ENCODE peak calls at places on chromosomes 1 and 21, in six cellular contexts. One of them, this sample, is unnamed.

GRCh38 chr1:3674100-3675094 is 22.1 kb downstream of the TP73 start:
- DNase-seq in fibroblast of the conjunctiva: no peak
- DNase-seq in dorsolateral prefrontal cortex: no peak
- DNase-seq in activated CD8-positive, alpha-beta memory T cell treated with anti-CD3 and anti-CD28 coated beads, Interleukin-2, amount 50 U/mL, for 48 hours: no peak
- DNase-seq in MV-4-11: no peak
- DNase-seq in amygdala: no peak
- DNase-seq in this sample: no peak

GRCh38 chr1:7610936-7611335 is 160.2 kb upstream of the VAMP3 start:
- DNase-seq in fibroblast of the conjunctiva: no peak
- DNase-seq in dorsolateral prefrontal cortex: no peak
- DNase-seq in activated CD8-positive, alpha-beta memory T cell treated with anti-CD3 and anti-CD28 coated beads, Interleukin-2, amount 50 U/mL, for 48 hours: no peak
- DNase-seq in MV-4-11: no peak
- DNase-seq in amygdala: no peak
- DNase-seq in this sample: no peak

GRCh38 chr1:66446261-66447001 is 87.5 kb upstream of the SGIP1 start:
- DNase-seq in fibroblast of the conjunctiva: peak; percentile 69
- DNase-seq in dorsolateral prefrontal cortex: peak; percentile 14
- DNase-seq in activated CD8-positive, alpha-beta memory T cell treated with anti-CD3 and anti-CD28 coated beads, Interleukin-2, amount 50 U/mL, for 48 hours: no peak
- DNase-seq in MV-4-11: peak; percentile 63
- DNase-seq in amygdala: no peak
- DNase-seq in this sample: peak; percentile 22

GRCh38 chr1:44849575-44850132 is 6.6 kb upstream of the PTCH2 start:
- DNase-seq in fibroblast of the conjunctiva: no peak
- DNase-seq in dorsolateral prefrontal cortex: no peak
- DNase-seq in activated CD8-positive, alpha-beta memory T cell treated with anti-CD3 and anti-CD28 coated beads, Interleukin-2, amount 50 U/mL, for 48 hours: no peak
- DNase-seq in MV-4-11: no peak
- DNase-seq in amygdala: no peak
- DNase-seq in this sample: no peak

GRCh38 chr1:25195835-25196234 is 36.5 kb downstream of the SYF2 start:
- DNase-seq in fibroblast of the conjunctiva: no peak
- DNase-seq in dorsolateral prefrontal cortex: no peak
- DNase-seq in activated CD8-positive, alpha-beta memory T cell treated with anti-CD3 and anti-CD28 coated beads, Interleukin-2, amount 50 U/mL, for 48 hours: no peak
- DNase-seq in MV-4-11: no peak
- DNase-seq in amygdala: no peak
- DNase-seq in this sample: no peak

GRCh38 chr21:36470294-36470693 is 9.6 kb downstream of the CLDN14 start:
- DNase-seq in fibroblast of the conjunctiva: no peak
- DNase-seq in dorsolateral prefrontal cortex: no peak
- DNase-seq in activated CD8-positive, alpha-beta memory T cell treated with anti-CD3 and anti-CD28 coated beads, Interleukin-2, amount 50 U/mL, for 48 hours: no peak
- DNase-seq in MV-4-11: no peak
- DNase-seq in amygdala: no peak
- DNase-seq in this sample: no peak

GRCh38 chr1:156936191-156936590 is 15.8 kb downstream of the LRRC71 start:
- DNase-seq in fibroblast of the conjunctiva: no peak
- DNase-seq in dorsolateral prefrontal cortex: no peak
- DNase-seq in activated CD8-positive, alpha-beta memory T cell treated with anti-CD3 and anti-CD28 coated beads, Interleukin-2, amount 50 U/mL, for 48 hours: no peak
- DNase-seq in MV-4-11: no peak
- DNase-seq in amygdala: no peak
- DNase-seq in this sample: no peak

GRCh38 chr1:187680823-187681222 is 852.1 kb downstream of the PLA2G4A start:
- DNase-seq in fibroblast of the conjunctiva: no peak
- DNase-seq in dorsolateral prefrontal cortex: no peak
- DNase-seq in activated CD8-positive, alpha-beta memory T cell treated with anti-CD3 and anti-CD28 coated beads, Interleukin-2, amount 50 U/mL, for 48 hours: no peak
- DNase-seq in MV-4-11: no peak
- DNase-seq in amygdala: no peak
- DNase-seq in this sample: no peak

GRCh38 chr1:161161652-161162051 is 2.4 kb downstream of the USP21 start:
- DNase-seq in fibroblast of the conjunctiva: no peak
- DNase-seq in dorsolateral prefrontal cortex: no peak
- DNase-seq in activated CD8-positive, alpha-beta memory T cell treated with anti-CD3 and anti-CD28 coated beads, Interleukin-2, amount 50 U/mL, for 48 hours: no peak
- DNase-seq in MV-4-11: no peak
- DNase-seq in amygdala: no peak
- DNase-seq in this sample: no peak

GRCh38 chr21:45033791-45034555 is 40.4 kb upstream of the ADARB1 start:
- DNase-seq in fibroblast of the conjunctiva: no peak
- DNase-seq in dorsolateral prefrontal cortex: no peak
- DNase-seq in activated CD8-positive, alpha-beta memory T cell treated with anti-CD3 and anti-CD28 coated beads, Interleukin-2, amount 50 U/mL, for 48 hours: no peak
- DNase-seq in MV-4-11: no peak
- DNase-seq in amygdala: no peak
- DNase-seq in this sample: no peak

GRCh38 chr1:5683446-5683845 is 308.8 kb downstream of the NPHP4 start:
- DNase-seq in fibroblast of the conjunctiva: no peak
- DNase-seq in dorsolateral prefrontal cortex: no peak
- DNase-seq in activated CD8-positive, alpha-beta memory T cell treated with anti-CD3 and anti-CD28 coated beads, Interleukin-2, amount 50 U/mL, for 48 hours: no peak
- DNase-seq in MV-4-11: no peak
- DNase-seq in amygdala: no peak
- DNase-seq in this sample: no peak

GRCh38 chr1:153786038-153786790 is 11.0 kb downstream of the SLC27A3 start:
- DNase-seq in fibroblast of the conjunctiva: no peak
- DNase-seq in dorsolateral prefrontal cortex: no peak
- DNase-seq in activated CD8-positive, alpha-beta memory T cell treated with anti-CD3 and anti-CD28 coated beads, Interleukin-2, amount 50 U/mL, for 48 hours: no peak
- DNase-seq in MV-4-11: no peak
- DNase-seq in amygdala: no peak
- DNase-seq in this sample: no peak

GRCh38 chr1:40421694-40422384 is 28.4 kb upstream of the ZFP69B start:
- DNase-seq in fibroblast of the conjunctiva: no peak
- DNase-seq in dorsolateral prefrontal cortex: peak; percentile 9
- DNase-seq in activated CD8-positive, alpha-beta memory T cell treated with anti-CD3 and anti-CD28 coated beads, Interleukin-2, amount 50 U/mL, for 48 hours: no peak
- DNase-seq in MV-4-11: peak; percentile 78
- DNase-seq in amygdala: no peak
- DNase-seq in this sample: no peak

GRCh38 chr1:224623743-224624333 is 7.7 kb downstream of the CNIH3 start:
- DNase-seq in fibroblast of the conjunctiva: peak; percentile 32
- DNase-seq in dorsolateral prefrontal cortex: no peak
- DNase-seq in activated CD8-positive, alpha-beta memory T cell treated with anti-CD3 and anti-CD28 coated beads, Interleukin-2, amount 50 U/mL, for 48 hours: peak; percentile 74
- DNase-seq in MV-4-11: peak; percentile 90
- DNase-seq in amygdala: no peak
- DNase-seq in this sample: peak; percentile 99

GRCh38 chr1:14782741-14783591 is 184.5 kb downstream of the KAZN start:
- DNase-seq in fibroblast of the conjunctiva: no peak
- DNase-seq in dorsolateral prefrontal cortex: no peak
- DNase-seq in activated CD8-positive, alpha-beta memory T cell treated with anti-CD3 and anti-CD28 coated beads, Interleukin-2, amount 50 U/mL, for 48 hours: no peak
- DNase-seq in MV-4-11: peak; percentile 48
- DNase-seq in amygdala: no peak
- DNase-seq in this sample: no peak

GRCh38 chr1:201538618-201539551 is at the start of gene NAV1:
- DNase-seq in fibroblast of the conjunctiva: peak; percentile 74
- DNase-seq in dorsolateral prefrontal cortex: no peak
- DNase-seq in activated CD8-positive, alpha-beta memory T cell treated with anti-CD3 and anti-CD28 coated beads, Interleukin-2, amount 50 U/mL, for 48 hours: peak; percentile 62
- DNase-seq in MV-4-11: no peak
- DNase-seq in amygdala: no peak
- DNase-seq in this sample: peak; percentile 67

GRCh38 chr1:209937996-209938959 is at the start of gene SYT14:
- DNase-seq in fibroblast of the conjunctiva: peak; percentile 26
- DNase-seq in dorsolateral prefrontal cortex: peak; percentile 78
- DNase-seq in activated CD8-positive, alpha-beta memory T cell treated with anti-CD3 and anti-CD28 coated beads, Interleukin-2, amount 50 U/mL, for 48 hours: no peak
- DNase-seq in MV-4-11: no peak
- DNase-seq in amygdala: no peak
- DNase-seq in this sample: no peak

GRCh38 chr1:52365091-52365745 is 787 bp downstream of the CC2D1B start:
- DNase-seq in fibroblast of the conjunctiva: peak; percentile 30
- DNase-seq in dorsolateral prefrontal cortex: peak; percentile 28
- DNase-seq in activated CD8-positive, alpha-beta memory T cell treated with anti-CD3 and anti-CD28 coated beads, Interleukin-2, amount 50 U/mL, for 48 hours: peak; percentile 63
- DNase-seq in MV-4-11: peak; percentile 38
- DNase-seq in amygdala: no peak
- DNase-seq in this sample: peak; percentile 13

GRCh38 chr1:229434641-229435051 is 752 bp upstream of the ACTA1 start:
- DNase-seq in fibroblast of the conjunctiva: no peak
- DNase-seq in dorsolateral prefrontal cortex: no peak
- DNase-seq in activated CD8-positive, alpha-beta memory T cell treated with anti-CD3 and anti-CD28 coated beads, Interleukin-2, amount 50 U/mL, for 48 hours: no peak
- DNase-seq in MV-4-11: no peak
- DNase-seq in amygdala: no peak
- DNase-seq in this sample: no peak

GRCh38 chr1:4130096-4130495 is 230.0 kb upstream of the C1orf174 start:
- DNase-seq in fibroblast of the conjunctiva: no peak
- DNase-seq in dorsolateral prefrontal cortex: no peak
- DNase-seq in activated CD8-positive, alpha-beta memory T cell treated with anti-CD3 and anti-CD28 coated beads, Interleukin-2, amount 50 U/mL, for 48 hours: no peak
- DNase-seq in MV-4-11: no peak
- DNase-seq in amygdala: no peak
- DNase-seq in this sample: no peak

This sample was measured in GF-D8.